ENCODE peak calls at places on chromosomes 6 and 20, in four cellular contexts. O is A549, N is K562, B is HepG2. X is an unnamed sample.

GRCh38 chr20:51342510-51343236 is 199.8 kb downstream of the NFATC2 start:
- ATAC-seq in O (no peak), N (no peak), B (no peak), X (no peak)

GRCh38 chr6:2949536-2950083 is 21.8 kb downstream of the SERPINB6 start:
- ATAC-seq in O (no peak), N (peak; percentile 50), B (no peak), X (no peak)

GRCh38 chr6:129638055-129639019 is 71.6 kb downstream of the ARHGAP18 start:
- ATAC-seq in O (peak; percentile 93), N (no peak), B (peak; percentile 90), X (no peak)

GRCh38 chr6:87068804-87069203 is 26.1 kb downstream of the CGA start:
- ATAC-seq in O (no peak), N (peak; percentile 51), B (no peak), X (no peak)

GRCh38 chr6:156720739-156721714 is 56.2 kb upstream of the ARID1B start:
- ATAC-seq in O (no peak), N (no peak), B (peak; percentile 48), X (no peak)

GRCh38 chr6:7998103-7998725 is 66.0 kb downstream of the BLOC1S5 start:
- ATAC-seq in O (no peak), N (no peak), B (no peak), X (peak; percentile 70)

GRCh38 chr6:36787210-36787609 is 52.0 kb downstream of the CPNE5 start:
- ATAC-seq in O (no peak), N (no peak), B (no peak), X (no peak)

GRCh38 chr20:33423141-33423834 is 20.3 kb downstream of the SNTA1 start:
- ATAC-seq in O (no peak), N (peak; percentile 87), B (no peak), X (peak; percentile 83)

GRCh38 chr6:160356074-160356754 is 8.0 kb downstream of the SLC22A3 start:
- ATAC-seq in O (no peak), N (peak; percentile 28), B (peak; percentile 50), X (no peak)

GRCh38 chr20:57091748-57092111 is 174.7 kb downstream of the BMP7 start:
- ATAC-seq in O (no peak), N (peak; percentile 13), B (peak; percentile 13), X (peak; percentile 20)

GRCh38 chr6:129243377-129243776 is 360.4 kb downstream of the LAMA2 start:
- ATAC-seq in O (no peak), N (no peak), B (no peak), X (no peak)

GRCh38 chr6:145241039-145241438 is 494.3 kb downstream of the EPM2A start:
- ATAC-seq in O (no peak), N (no peak), B (peak; percentile 33), X (no peak)

GRCh38 chr6:40371621-40372020 is 215.5 kb downstream of the LRFN2 start:
- ATAC-seq in O (no peak), N (no peak), B (no peak), X (no peak)

GRCh38 chr20:32010096-32010495 is at the start of gene CCM2L:
- ATAC-seq in O (peak; percentile 10), N (no peak), B (no peak), X (peak; percentile 30)

GRCh38 chr6:131629656-131630055 is 1.6 kb upstream of the MED23 start:
- ATAC-seq in O (no peak), N (no peak), B (no peak), X (no peak)

GRCh38 chr6:37141291-37142046 is 28.5 kb upstream of the PIM1 start:
- ATAC-seq in O (no peak), N (no peak), B (no peak), X (no peak)

GRCh38 chr6:133764011-133764812 is 124.7 kb upstream of the TCF21 start:
- ATAC-seq in O (no peak), N (no peak), B (no peak), X (peak; percentile 82)

GRCh38 chr20:18728165-18728866 is 85.3 kb upstream of the SCP2D1 start:
- ATAC-seq in O (no peak), N (no peak), B (peak; percentile 35), X (no peak)

GRCh38 chr6:109062756-109063352 is 31.8 kb downstream of the SESN1 start:
- ATAC-seq in O (no peak), N (peak; percentile 42), B (no peak), X (no peak)

GRCh38 chr6:14310955-14311354 is 193.4 kb downstream of the CD83 start:
- ATAC-seq in O (no peak), N (no peak), B (peak; percentile 54), X (no peak)

GRCh38 chr20:62292115-62292514 is 10.7 kb upstream of the ADRM1 start:
- ATAC-seq in O (no peak), N (no peak), B (no peak), X (no peak)

GRCh38 chr6:35727935-35728662 is 8.7 kb upstream of the ARMC12 start:
- ATAC-seq in O (peak; percentile 26), N (peak; percentile 84), B (peak; percentile 39), X (peak; percentile 70)

GRCh38 chr6:35730745-35731413 is 6.0 kb upstream of the ARMC12 start:
- ATAC-seq in O (peak; percentile 1), N (no peak), B (peak; percentile 0), X (no peak)

GRCh38 chr6:35729349-35729678 is 7.5 kb upstream of the ARMC12 start:
- ATAC-seq in O (no peak), N (no peak), B (no peak), X (no peak)

GRCh38 chr6:35728663-35729348 is 8.0 kb upstream of the ARMC12 start:
- ATAC-seq in O (no peak), N (no peak), B (peak; percentile 4), X (no peak)

DNA sequence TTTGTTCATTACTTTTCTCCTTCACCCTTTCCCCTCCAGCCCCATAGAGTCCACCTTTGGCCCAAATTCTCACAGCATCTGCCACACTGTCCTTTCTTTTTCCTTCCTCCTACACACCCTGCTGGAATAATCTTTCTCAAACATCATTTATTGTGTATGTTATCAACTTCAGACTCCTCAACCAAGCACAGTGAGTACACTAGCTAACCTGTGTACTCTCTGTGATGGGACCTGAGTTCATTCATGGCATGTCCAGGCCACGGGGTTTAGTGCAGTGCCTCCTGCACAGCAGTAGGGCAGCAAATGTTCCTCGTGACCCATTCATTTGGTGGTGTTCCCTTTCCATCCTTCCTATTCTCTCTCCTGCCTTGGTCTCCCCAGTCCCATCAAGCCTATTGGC is 7.1 kb upstream of the ARMC12 start:
- ATAC-seq in O (no peak), N (no peak), B (no peak), X (no peak)
- TF ChIP-seq EP300 in O (no peak), N (no peak), B (no peak), X (no peak)

GRCh38 chr6:125155344-125155743 is 1.8 kb downstream of the TPD52L1 start:
- ATAC-seq in O (no peak), N (no peak), B (no peak), X (no peak)

GRCh38 chr6:125153541-125154183 is at the start of gene TPD52L1:
- ATAC-seq in O (peak; percentile 95), N (peak; percentile 94), B (peak; percentile 100), X (peak; percentile 91)

GRCh38 chr6:125151715-125152114 is 1.9 kb upstream of the TPD52L1 start:
- ATAC-seq in O (no peak), N (no peak), B (no peak), X (no peak)

GRCh38 chr6:125156496-125156895 is 2.9 kb downstream of the TPD52L1 start:
- ATAC-seq in O (no peak), N (no peak), B (no peak), X (no peak)

DNA sequence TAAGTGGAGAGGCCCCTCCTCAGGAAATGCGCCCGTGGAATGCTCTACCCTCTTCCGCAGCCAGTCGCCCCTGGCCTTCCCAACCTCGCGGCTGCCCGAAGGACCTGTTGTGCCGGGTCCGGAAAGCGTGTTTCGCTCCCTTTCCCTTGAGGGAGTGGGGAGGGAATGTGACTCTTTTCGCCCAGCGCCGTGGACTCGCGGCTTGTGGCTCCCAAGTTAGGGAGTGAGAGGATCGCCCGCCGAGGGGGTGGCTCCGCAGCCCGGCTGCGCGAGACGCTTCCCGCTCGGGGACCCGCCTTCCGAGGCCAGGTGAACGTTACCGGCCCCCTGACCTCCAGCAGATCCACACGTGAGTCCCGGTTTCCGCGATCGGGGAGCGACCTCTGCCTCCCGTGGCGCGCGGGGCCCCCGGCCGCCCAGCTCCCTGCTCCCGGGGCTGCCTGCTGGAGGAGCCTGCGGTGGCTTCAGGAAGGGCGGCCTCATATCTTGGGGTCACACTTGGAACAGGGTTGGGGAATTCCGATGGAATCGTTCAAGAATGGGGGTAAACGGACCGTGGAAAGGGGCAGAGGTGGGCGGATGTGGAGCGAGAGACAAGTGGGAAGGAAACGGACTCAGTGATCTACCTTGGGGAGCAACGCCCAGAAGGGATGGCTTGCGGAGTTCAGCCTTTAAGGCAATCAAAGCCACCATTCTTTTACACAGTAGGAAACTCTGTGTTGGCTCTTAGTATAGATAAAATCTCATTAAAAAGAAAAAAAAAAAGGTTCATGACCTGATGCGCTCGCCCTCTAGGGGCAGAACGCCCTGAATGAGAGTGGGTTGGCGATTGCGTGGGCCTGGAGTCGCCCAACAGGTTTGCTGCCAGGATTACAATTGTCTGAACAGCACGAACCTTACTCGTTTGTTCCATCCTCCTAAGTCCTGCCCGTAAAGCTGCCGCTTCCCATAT is 887 bp downstream of the TPD52L1 start:
- ATAC-seq in O (peak; percentile 73), N (peak; percentile 71), B (peak; percentile 54), X (peak; percentile 30)
- TF ChIP-seq CTCF in O (peak; percentile 47), N (peak; percentile 73), B (no peak), X (no peak)

GRCh38 chr6:35600659-35601125 is 88.0 kb upstream of the TULP1 start:
- ATAC-seq in O (no peak), N (no peak), B (no peak), X (no peak)
- H3K4me3 ChIP-seq in O (no peak overlapping the region), N (no peak overlapping the region), B (no peak overlapping the region), X (peak overlapping the region; percentile 31)

DNA sequence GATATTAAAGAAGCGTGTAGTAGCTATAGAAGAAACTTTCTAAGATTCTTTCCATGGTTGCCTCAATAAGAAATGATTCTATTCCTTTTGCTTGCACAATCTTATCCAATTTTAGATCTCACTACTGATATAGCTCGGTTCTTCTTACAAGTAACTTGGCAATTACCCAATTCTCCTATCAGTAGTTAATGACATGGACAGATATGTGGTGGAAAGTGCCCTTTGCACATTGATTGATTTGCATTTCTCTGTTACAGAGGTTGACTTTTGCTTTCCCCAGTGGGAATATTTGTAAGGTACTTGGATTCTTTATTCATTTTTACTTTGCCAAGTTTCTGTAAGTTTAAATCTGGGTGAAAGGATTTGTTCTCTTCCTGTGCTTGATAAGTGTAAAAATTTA is 93.7 kb upstream of the QKI start:
- ATAC-seq in O (no peak), N (no peak), B (no peak), X (no peak)
- TF ChIP-seq EP300 in O (no peak), N (no peak), B (no peak), X (no peak)

X was measured in gastroesophageal sphincter.